ENCODE peak calls at places on chromosomes 4 and X, in seven cellular contexts. One of them, this sample, is unnamed.

GRCh38 chr4:88619973-88620372 is 27.7 kb downstream of the HERC3 start:
- DNase-seq in psoas muscle: no peak
- DNase-seq in stimulated activated CD4-positive, alpha-beta T cell treated with anti-CD3 and anti-CD28 coated beads, Interleukin-15, amount 100 ng/mL, for 24 hours: no peak
- DNase-seq in brain microvascular endothelial cell: no peak
- DNase-seq in T-helper 9 cell: no peak
- DNase-seq in ovary: no peak
- DNase-seq in pancreas: no peak
- DNase-seq in this sample: no peak

GRCh38 chr4:67035501-67035900 is 509.8 kb downstream of the CENPC start:
- DNase-seq in pancreas: no peak
- DNase-seq in brain microvascular endothelial cell: peak
- DNase-seq in stimulated activated CD4-positive, alpha-beta T cell treated with anti-CD3 and anti-CD28 coated beads, Interleukin-15, amount 100 ng/mL, for 24 hours: no peak
- DNase-seq in ovary: no peak
- DNase-seq in psoas muscle: no peak
- DNase-seq in T-helper 9 cell: no peak
- DNase-seq in this sample: no peak

GRCh38 chr4:25896782-25897539 is 17.1 kb upstream of the SMIM20 start:
- DNase-seq in T-helper 9 cell: no peak
- DNase-seq in ovary: no peak
- DNase-seq in stimulated activated CD4-positive, alpha-beta T cell treated with anti-CD3 and anti-CD28 coated beads, Interleukin-15, amount 100 ng/mL, for 24 hours: no peak
- DNase-seq in pancreas: peak
- DNase-seq in psoas muscle: no peak
- DNase-seq in brain microvascular endothelial cell: no peak
- DNase-seq in this sample: no peak

GRCh38 chrX:1455948-1456280 is 3.2 kb upstream of the ASMTL start:
- DNase-seq in pancreas: no peak
- DNase-seq in T-helper 9 cell: no peak
- DNase-seq in psoas muscle: no peak
- DNase-seq in ovary: no peak
- DNase-seq in stimulated activated CD4-positive, alpha-beta T cell treated with anti-CD3 and anti-CD28 coated beads, Interleukin-15, amount 100 ng/mL, for 24 hours: no peak
- DNase-seq in brain microvascular endothelial cell: no peak
- DNase-seq in this sample: no peak

GRCh38 chrX:9528498-9528897 is 63.6 kb downstream of the TBL1X start:
- DNase-seq in stimulated activated CD4-positive, alpha-beta T cell treated with anti-CD3 and anti-CD28 coated beads, Interleukin-15, amount 100 ng/mL, for 24 hours: no peak
- DNase-seq in T-helper 9 cell: no peak
- DNase-seq in psoas muscle: no peak
- DNase-seq in pancreas: no peak
- DNase-seq in ovary: no peak
- DNase-seq in brain microvascular endothelial cell: no peak
- DNase-seq in this sample: no peak

GRCh38 chr4:153374471-153374870 is 30.0 kb downstream of the MND1 start:
- DNase-seq in pancreas: no peak
- DNase-seq in stimulated activated CD4-positive, alpha-beta T cell treated with anti-CD3 and anti-CD28 coated beads, Interleukin-15, amount 100 ng/mL, for 24 hours: no peak
- DNase-seq in T-helper 9 cell: no peak
- DNase-seq in brain microvascular endothelial cell: no peak
- DNase-seq in psoas muscle: no peak
- DNase-seq in ovary: no peak
- DNase-seq in this sample: no peak

GRCh38 chr4:139875456-139875855 is 209.8 kb downstream of the MGST2 start:
- DNase-seq in brain microvascular endothelial cell: no peak
- DNase-seq in stimulated activated CD4-positive, alpha-beta T cell treated with anti-CD3 and anti-CD28 coated beads, Interleukin-15, amount 100 ng/mL, for 24 hours: no peak
- DNase-seq in ovary: no peak
- DNase-seq in T-helper 9 cell: no peak
- DNase-seq in pancreas: no peak
- DNase-seq in psoas muscle: no peak
- DNase-seq in this sample: no peak

GRCh38 chr4:24213936-24214335 is 324.1 kb upstream of the PPARGC1A start:
- DNase-seq in ovary: no peak
- DNase-seq in stimulated activated CD4-positive, alpha-beta T cell treated with anti-CD3 and anti-CD28 coated beads, Interleukin-15, amount 100 ng/mL, for 24 hours: no peak
- DNase-seq in T-helper 9 cell: no peak
- DNase-seq in pancreas: no peak
- DNase-seq in psoas muscle: no peak
- DNase-seq in brain microvascular endothelial cell: no peak
- DNase-seq in this sample: no peak

GRCh38 chr4:162939086-162939485 is 227.6 kb downstream of the NAF1 start:
- DNase-seq in brain microvascular endothelial cell: no peak
- DNase-seq in pancreas: no peak
- DNase-seq in stimulated activated CD4-positive, alpha-beta T cell treated with anti-CD3 and anti-CD28 coated beads, Interleukin-15, amount 100 ng/mL, for 24 hours: no peak
- DNase-seq in ovary: no peak
- DNase-seq in psoas muscle: no peak
- DNase-seq in T-helper 9 cell: no peak
- DNase-seq in this sample: no peak

GRCh38 chr4:145882594-145882993 is 56.0 kb downstream of the ZNF827 start:
- DNase-seq in T-helper 9 cell: no peak
- DNase-seq in brain microvascular endothelial cell: no peak
- DNase-seq in pancreas: no peak
- DNase-seq in psoas muscle: no peak
- DNase-seq in ovary: no peak
- DNase-seq in stimulated activated CD4-positive, alpha-beta T cell treated with anti-CD3 and anti-CD28 coated beads, Interleukin-15, amount 100 ng/mL, for 24 hours: no peak
- DNase-seq in this sample: no peak

GRCh38 chr4:88646528-88647280 is 50.9 kb downstream of the NAP1L5 start:
- DNase-seq in brain microvascular endothelial cell: no peak
- DNase-seq in stimulated activated CD4-positive, alpha-beta T cell treated with anti-CD3 and anti-CD28 coated beads, Interleukin-15, amount 100 ng/mL, for 24 hours: no peak
- DNase-seq in psoas muscle: no peak
- DNase-seq in ovary: no peak
- DNase-seq in T-helper 9 cell: no peak
- DNase-seq in pancreas: no peak
- DNase-seq in this sample: no peak

GRCh38 chrX:7083468-7084396 is 63.8 kb upstream of the STS start:
- DNase-seq in brain microvascular endothelial cell: peak
- DNase-seq in psoas muscle: no peak
- DNase-seq in pancreas: no peak
- DNase-seq in stimulated activated CD4-positive, alpha-beta T cell treated with anti-CD3 and anti-CD28 coated beads, Interleukin-15, amount 100 ng/mL, for 24 hours: peak
- DNase-seq in ovary: no peak
- DNase-seq in T-helper 9 cell: peak
- DNase-seq in this sample: no peak

GRCh38 chrX:123732679-123733363 is at the start of gene THOC2:
- DNase-seq in stimulated activated CD4-positive, alpha-beta T cell treated with anti-CD3 and anti-CD28 coated beads, Interleukin-15, amount 100 ng/mL, for 24 hours: peak
- DNase-seq in psoas muscle: peak
- DNase-seq in T-helper 9 cell: peak
- DNase-seq in pancreas: peak
- DNase-seq in ovary: peak
- DNase-seq in brain microvascular endothelial cell: peak
- DNase-seq in this sample: peak

GRCh38 chr4:54661686-54662085 is 3.9 kb downstream of the KIT start:
- DNase-seq in stimulated activated CD4-positive, alpha-beta T cell treated with anti-CD3 and anti-CD28 coated beads, Interleukin-15, amount 100 ng/mL, for 24 hours: no peak
- DNase-seq in ovary: no peak
- DNase-seq in psoas muscle: no peak
- DNase-seq in T-helper 9 cell: no peak
- DNase-seq in pancreas: no peak
- DNase-seq in brain microvascular endothelial cell: peak
- DNase-seq in this sample: no peak

GRCh38 chr4:175419120-175419774 is 392.8 kb downstream of the GPM6A start:
- DNase-seq in stimulated activated CD4-positive, alpha-beta T cell treated with anti-CD3 and anti-CD28 coated beads, Interleukin-15, amount 100 ng/mL, for 24 hours: no peak
- DNase-seq in ovary: no peak
- DNase-seq in psoas muscle: no peak
- DNase-seq in pancreas: no peak
- DNase-seq in T-helper 9 cell: no peak
- DNase-seq in brain microvascular endothelial cell: peak
- DNase-seq in this sample: no peak

GRCh38 chrX:33324099-33324498 is 112.8 kb upstream of the DMD start:
- DNase-seq in psoas muscle: no peak
- DNase-seq in stimulated activated CD4-positive, alpha-beta T cell treated with anti-CD3 and anti-CD28 coated beads, Interleukin-15, amount 100 ng/mL, for 24 hours: no peak
- DNase-seq in ovary: no peak
- DNase-seq in brain microvascular endothelial cell: no peak
- DNase-seq in T-helper 9 cell: no peak
- DNase-seq in pancreas: no peak
- DNase-seq in this sample: no peak

GRCh38 chr4:134668237-134668636 is 466.6 kb upstream of the PABPC4L start:
- DNase-seq in T-helper 9 cell: no peak
- DNase-seq in ovary: no peak
- DNase-seq in brain microvascular endothelial cell: no peak
- DNase-seq in psoas muscle: no peak
- DNase-seq in stimulated activated CD4-positive, alpha-beta T cell treated with anti-CD3 and anti-CD28 coated beads, Interleukin-15, amount 100 ng/mL, for 24 hours: no peak
- DNase-seq in pancreas: no peak
- DNase-seq in this sample: no peak

GRCh38 chr4:5734841-5735240 is 23.8 kb downstream of the EVC start:
- DNase-seq in pancreas: no peak
- DNase-seq in T-helper 9 cell: no peak
- DNase-seq in brain microvascular endothelial cell: no peak
- DNase-seq in stimulated activated CD4-positive, alpha-beta T cell treated with anti-CD3 and anti-CD28 coated beads, Interleukin-15, amount 100 ng/mL, for 24 hours: no peak
- DNase-seq in psoas muscle: peak
- DNase-seq in ovary: no peak
- DNase-seq in this sample: peak

GRCh38 chr4:125520258-125520990 is 205.7 kb downstream of the FAT4 start:
- DNase-seq in ovary: no peak
- DNase-seq in psoas muscle: no peak
- DNase-seq in brain microvascular endothelial cell: peak
- DNase-seq in T-helper 9 cell: no peak
- DNase-seq in stimulated activated CD4-positive, alpha-beta T cell treated with anti-CD3 and anti-CD28 coated beads, Interleukin-15, amount 100 ng/mL, for 24 hours: no peak
- DNase-seq in pancreas: no peak
- DNase-seq in this sample: no peak